ENCODE peak calls at places on chromosome 2, in nine cellular contexts. One of them, this sample, is unnamed.

GRCh38 chr2:175167076-175167791 is 769 bp downstream of the ATF2 start:
- DNase-seq in epithelial cell of esophagus: peak
- DNase-seq in GM06990: no peak
- DNase-seq in A549: peak
- DNase-seq in HFFc6: peak
- DNase-seq in CD4-positive, alpha-beta T cell: no peak
- DNase-seq in sigmoid colon: no peak
- DNase-seq in nephron progenitor cell: peak
- DNase-seq in BJ: no peak
- DNase-seq in this sample: peak

GRCh38 chr2:58042486-58042970 is 4.1 kb upstream of the VRK2 start:
- DNase-seq in BJ: no peak
- DNase-seq in sigmoid colon: no peak
- DNase-seq in A549: peak
- DNase-seq in HFFc6: peak
- DNase-seq in nephron progenitor cell: no peak
- DNase-seq in CD4-positive, alpha-beta T cell: no peak
- DNase-seq in GM06990: no peak
- DNase-seq in epithelial cell of esophagus: peak
- DNase-seq in this sample: no peak

GRCh38 chr2:153497938-153498629 is 19.5 kb upstream of the RPRM start:
- DNase-seq in nephron progenitor cell: no peak
- DNase-seq in BJ: no peak
- DNase-seq in GM06990: no peak
- DNase-seq in CD4-positive, alpha-beta T cell: no peak
- DNase-seq in epithelial cell of esophagus: no peak
- DNase-seq in HFFc6: no peak
- DNase-seq in sigmoid colon: no peak
- DNase-seq in A549: no peak
- DNase-seq in this sample: no peak

GRCh38 chr2:64649626-64650025 is 4.1 kb downstream of the SERTAD2 start:
- DNase-seq in HFFc6: no peak
- DNase-seq in A549: no peak
- DNase-seq in BJ: no peak
- DNase-seq in GM06990: no peak
- DNase-seq in sigmoid colon: no peak
- DNase-seq in CD4-positive, alpha-beta T cell: no peak
- DNase-seq in nephron progenitor cell: peak
- DNase-seq in epithelial cell of esophagus: peak
- DNase-seq in this sample: no peak

GRCh38 chr2:170365686-170366085 is 187.7 kb downstream of the MYO3B start:
- DNase-seq in A549: no peak
- DNase-seq in nephron progenitor cell: no peak
- DNase-seq in BJ: no peak
- DNase-seq in CD4-positive, alpha-beta T cell: no peak
- DNase-seq in HFFc6: no peak
- DNase-seq in epithelial cell of esophagus: no peak
- DNase-seq in sigmoid colon: no peak
- DNase-seq in GM06990: no peak
- DNase-seq in this sample: no peak

GRCh38 chr2:190766581-190766980 is 114.0 kb upstream of the GLS start:
- DNase-seq in A549: no peak
- DNase-seq in HFFc6: no peak
- DNase-seq in CD4-positive, alpha-beta T cell: no peak
- DNase-seq in nephron progenitor cell: no peak
- DNase-seq in GM06990: no peak
- DNase-seq in BJ: no peak
- DNase-seq in sigmoid colon: no peak
- DNase-seq in epithelial cell of esophagus: peak
- DNase-seq in this sample: no peak

GRCh38 chr2:15756882-15757819 is 165.5 kb downstream of the DDX1 start:
- DNase-seq in HFFc6: no peak
- DNase-seq in nephron progenitor cell: no peak
- DNase-seq in BJ: no peak
- DNase-seq in epithelial cell of esophagus: no peak
- DNase-seq in A549: no peak
- DNase-seq in CD4-positive, alpha-beta T cell: no peak
- DNase-seq in GM06990: no peak
- DNase-seq in sigmoid colon: no peak
- DNase-seq in this sample: no peak

GRCh38 chr2:8307779-8308178 is 374.1 kb upstream of the ID2 start:
- DNase-seq in CD4-positive, alpha-beta T cell: no peak
- DNase-seq in epithelial cell of esophagus: peak
- DNase-seq in nephron progenitor cell: no peak
- DNase-seq in HFFc6: no peak
- DNase-seq in A549: no peak
- DNase-seq in sigmoid colon: no peak
- DNase-seq in GM06990: no peak
- DNase-seq in BJ: no peak
- DNase-seq in this sample: no peak

GRCh38 chr2:182589121-182589520 is 126.9 kb upstream of the DNAJC10 start:
- DNase-seq in A549: no peak
- DNase-seq in epithelial cell of esophagus: no peak
- DNase-seq in BJ: no peak
- DNase-seq in nephron progenitor cell: no peak
- DNase-seq in GM06990: no peak
- DNase-seq in HFFc6: no peak
- DNase-seq in CD4-positive, alpha-beta T cell: no peak
- DNase-seq in sigmoid colon: no peak
- DNase-seq in this sample: no peak

GRCh38 chr2:177598321-177598922 is 205.8 kb downstream of the AGPS start:
- DNase-seq in sigmoid colon: peak
- DNase-seq in nephron progenitor cell: no peak
- DNase-seq in GM06990: no peak
- DNase-seq in A549: no peak
- DNase-seq in BJ: peak
- DNase-seq in CD4-positive, alpha-beta T cell: no peak
- DNase-seq in epithelial cell of esophagus: no peak
- DNase-seq in HFFc6: no peak
- DNase-seq in this sample: no peak

GRCh38 chr2:200765995-200766660 is 45.6 kb upstream of the BZW1 start:
- DNase-seq in BJ: no peak
- DNase-seq in HFFc6: no peak
- DNase-seq in sigmoid colon: no peak
- DNase-seq in A549: peak
- DNase-seq in GM06990: no peak
- DNase-seq in CD4-positive, alpha-beta T cell: no peak
- DNase-seq in epithelial cell of esophagus: peak
- DNase-seq in nephron progenitor cell: no peak
- DNase-seq in this sample: no peak

GRCh38 chr2:232485757-232486557 is 1.7 kb downstream of the ECEL1 start:
- DNase-seq in HFFc6: no peak
- DNase-seq in nephron progenitor cell: peak
- DNase-seq in BJ: no peak
- DNase-seq in A549: no peak
- DNase-seq in epithelial cell of esophagus: no peak
- DNase-seq in GM06990: no peak
- DNase-seq in sigmoid colon: peak
- DNase-seq in CD4-positive, alpha-beta T cell: no peak
- DNase-seq in this sample: no peak

GRCh38 chr2:178845565-178846457 is 38.6 kb upstream of the TTN start:
- DNase-seq in sigmoid colon: no peak
- DNase-seq in HFFc6: peak
- DNase-seq in nephron progenitor cell: no peak
- DNase-seq in CD4-positive, alpha-beta T cell: no peak
- DNase-seq in GM06990: no peak
- DNase-seq in BJ: no peak
- DNase-seq in epithelial cell of esophagus: no peak
- DNase-seq in A549: no peak
- DNase-seq in this sample: no peak

GRCh38 chr2:234135750-234136221 is 85.3 kb downstream of the SPP2 start:
- DNase-seq in A549: peak
- DNase-seq in epithelial cell of esophagus: peak
- DNase-seq in CD4-positive, alpha-beta T cell: peak
- DNase-seq in BJ: no peak
- DNase-seq in GM06990: peak
- DNase-seq in nephron progenitor cell: peak
- DNase-seq in sigmoid colon: peak
- DNase-seq in HFFc6: peak
- DNase-seq in this sample: peak

GRCh38 chr2:96949701-96950350 is 36.6 kb downstream of the FAM178B start:
- DNase-seq in GM06990: no peak
- DNase-seq in BJ: no peak
- DNase-seq in CD4-positive, alpha-beta T cell: no peak
- DNase-seq in nephron progenitor cell: no peak
- DNase-seq in sigmoid colon: no peak
- DNase-seq in HFFc6: no peak
- DNase-seq in epithelial cell of esophagus: no peak
- DNase-seq in A549: no peak
- DNase-seq in this sample: no peak

GRCh38 chr2:214311931-214312749 is 98.7 kb upstream of the VWC2L start:
- DNase-seq in epithelial cell of esophagus: peak
- DNase-seq in GM06990: no peak
- DNase-seq in CD4-positive, alpha-beta T cell: no peak
- DNase-seq in nephron progenitor cell: no peak
- DNase-seq in BJ: no peak
- DNase-seq in HFFc6: no peak
- DNase-seq in A549: no peak
- DNase-seq in sigmoid colon: no peak
- DNase-seq in this sample: no peak

GRCh38 chr2:214310319-214310718 is 100.5 kb upstream of the VWC2L start:
- DNase-seq in HFFc6: no peak
- DNase-seq in GM06990: no peak
- DNase-seq in sigmoid colon: no peak
- DNase-seq in CD4-positive, alpha-beta T cell: no peak
- DNase-seq in nephron progenitor cell: no peak
- DNase-seq in BJ: no peak
- DNase-seq in A549: peak
- DNase-seq in epithelial cell of esophagus: peak
- DNase-seq in this sample: no peak

GRCh38 chr2:214315324-214315723 is 95.5 kb upstream of the VWC2L start:
- DNase-seq in GM06990: no peak
- DNase-seq in A549: no peak
- DNase-seq in BJ: no peak
- DNase-seq in nephron progenitor cell: no peak
- DNase-seq in epithelial cell of esophagus: no peak
- DNase-seq in HFFc6: no peak
- DNase-seq in sigmoid colon: no peak
- DNase-seq in CD4-positive, alpha-beta T cell: no peak
- DNase-seq in this sample: no peak

DNA sequence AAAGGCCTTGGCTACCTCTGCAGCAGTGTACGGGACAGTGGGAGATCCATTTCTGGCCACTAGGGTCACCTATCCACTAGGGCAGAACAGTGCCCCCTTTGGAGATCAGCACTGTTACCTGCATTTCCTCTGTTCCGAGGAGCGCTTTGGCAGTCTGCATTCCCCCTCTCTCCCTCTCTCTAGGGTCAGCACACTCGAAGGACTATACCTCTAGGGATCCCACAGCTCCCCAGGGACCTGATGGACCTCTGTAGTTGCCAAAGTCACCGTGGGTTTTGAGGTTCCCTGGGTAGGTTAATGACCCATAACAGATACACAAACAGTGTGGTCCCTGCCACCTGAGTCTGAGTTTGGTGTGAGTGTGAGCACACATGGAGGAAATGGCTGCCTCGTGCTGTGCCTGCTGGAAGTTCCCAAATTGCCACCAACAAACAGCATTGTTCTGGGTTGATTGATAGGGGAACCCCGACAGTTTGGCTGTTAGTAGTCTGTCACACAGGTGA is 99.8 kb upstream of the VWC2L start:
- DNase-seq in epithelial cell of esophagus: no peak
- DNase-seq in HFFc6: no peak
- DNase-seq in BJ: no peak
- DNase-seq in A549: peak
- DNase-seq in nephron progenitor cell: no peak
- DNase-seq in GM06990: no peak
- DNase-seq in sigmoid colon: no peak
- DNase-seq in CD4-positive, alpha-beta T cell: no peak
- DNase-seq in this sample: no peak
- TF ChIP-seq CTCF in epithelial cell of esophagus: no peak
- TF ChIP-seq CTCF in HFFc6: peak
- TF ChIP-seq CTCF in BJ: no peak
- TF ChIP-seq CTCF in A549: no peak
- TF ChIP-seq CTCF in nephron progenitor cell: no peak
- TF ChIP-seq CTCF in GM06990: peak
- TF ChIP-seq CTCF in sigmoid colon: no peak
- TF ChIP-seq CTCF in CD4-positive, alpha-beta T cell: no peak
- TF ChIP-seq CTCF in this sample: peak

DNA sequence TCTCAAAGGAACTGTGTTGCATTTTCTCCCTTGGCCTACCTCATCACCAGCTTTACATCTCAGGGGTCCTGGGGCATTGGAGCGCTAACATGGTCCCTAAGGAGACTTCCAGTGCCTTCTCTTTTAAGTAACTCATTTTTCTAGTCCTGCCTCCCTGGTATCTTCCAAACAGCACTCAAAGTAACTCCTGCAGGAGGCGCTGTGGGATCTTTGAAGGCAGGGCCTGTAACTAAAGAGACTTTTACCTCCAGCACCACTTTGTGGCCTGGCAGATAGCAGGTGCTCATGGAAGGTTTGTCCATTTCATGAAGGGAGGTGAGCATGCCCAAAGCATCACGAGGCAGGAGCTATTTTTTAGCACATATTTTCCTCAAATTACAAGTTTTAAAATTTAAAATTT is 411.0 kb upstream of the GYPC start:
- DNase-seq in sigmoid colon: no peak
- DNase-seq in BJ: no peak
- DNase-seq in epithelial cell of esophagus: no peak
- DNase-seq in A549: peak
- DNase-seq in nephron progenitor cell: peak
- DNase-seq in CD4-positive, alpha-beta T cell: no peak
- DNase-seq in GM06990: no peak
- DNase-seq in HFFc6: no peak
- DNase-seq in this sample: peak
- TF ChIP-seq CTCF in sigmoid colon: no peak
- TF ChIP-seq CTCF in BJ: no peak
- TF ChIP-seq CTCF in epithelial cell of esophagus: peak
- TF ChIP-seq CTCF in A549: peak
- TF ChIP-seq CTCF in nephron progenitor cell: peak
- TF ChIP-seq CTCF in CD4-positive, alpha-beta T cell: no peak
- TF ChIP-seq CTCF in GM06990: peak
- TF ChIP-seq CTCF in HFFc6: peak
- TF ChIP-seq CTCF in this sample: peak

GRCh38 chr2:155203187-155203586 is 504.7 kb downstream of the KCNJ3 start:
- DNase-seq in epithelial cell of esophagus: no peak
- DNase-seq in nephron progenitor cell: no peak
- DNase-seq in A549: no peak
- DNase-seq in GM06990: no peak
- DNase-seq in HFFc6: no peak
- DNase-seq in BJ: no peak
- DNase-seq in sigmoid colon: no peak
- DNase-seq in CD4-positive, alpha-beta T cell: no peak
- DNase-seq in this sample: no peak
- TF ChIP-seq CTCF in epithelial cell of esophagus: no peak
- TF ChIP-seq CTCF in nephron progenitor cell: no peak
- TF ChIP-seq CTCF in A549: no peak
- TF ChIP-seq CTCF in GM06990: peak
- TF ChIP-seq CTCF in HFFc6: no peak
- TF ChIP-seq CTCF in BJ: no peak
- TF ChIP-seq CTCF in sigmoid colon: no peak
- TF ChIP-seq CTCF in CD4-positive, alpha-beta T cell: no peak
- TF ChIP-seq CTCF in this sample: no peak

DNA sequence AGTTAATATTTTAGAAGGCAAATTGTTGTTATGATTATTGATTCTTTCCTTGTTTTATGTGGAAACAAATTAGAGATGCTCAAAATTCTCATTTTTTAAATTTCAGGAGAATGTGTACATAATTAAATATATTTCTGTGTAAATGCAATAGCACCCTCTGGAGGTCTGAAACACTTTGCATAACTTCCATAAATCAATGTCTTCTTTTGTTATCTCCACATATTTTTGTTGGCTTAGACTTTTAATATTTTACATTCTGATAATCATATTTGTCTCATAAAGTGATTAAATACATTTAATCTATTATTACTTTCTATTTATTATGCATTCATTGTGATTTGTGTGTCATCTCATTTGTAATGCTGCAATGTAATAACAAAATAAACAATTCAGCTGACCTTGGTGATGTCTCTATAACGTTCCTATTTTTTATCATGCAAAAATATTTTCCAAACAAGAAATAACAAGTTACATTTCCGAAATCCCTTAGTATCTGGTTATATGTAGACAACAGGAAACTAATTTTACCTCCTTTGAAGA is 201.8 kb upstream of the GALNT5 start:
- DNase-seq in BJ: no peak
- DNase-seq in epithelial cell of esophagus: peak
- DNase-seq in HFFc6: peak
- DNase-seq in sigmoid colon: no peak
- DNase-seq in A549: peak
- DNase-seq in CD4-positive, alpha-beta T cell: no peak
- DNase-seq in GM06990: no peak
- DNase-seq in nephron progenitor cell: no peak
- DNase-seq in this sample: no peak
- TF ChIP-seq CTCF in BJ: peak
- TF ChIP-seq CTCF in epithelial cell of esophagus: peak
- TF ChIP-seq CTCF in HFFc6: peak
- TF ChIP-seq CTCF in sigmoid colon: no peak
- TF ChIP-seq CTCF in A549: peak
- TF ChIP-seq CTCF in CD4-positive, alpha-beta T cell: peak
- TF ChIP-seq CTCF in GM06990: no peak
- TF ChIP-seq CTCF in nephron progenitor cell: peak
- TF ChIP-seq CTCF in this sample: peak